ENCODE peak calls at places on chromosomes 2 and 18, in five cellular contexts. E, Z, K, I and N are unnamed samples.

GRCh38 chr2:19503406-19503805 is 145.0 kb upstream of the OSR1 start:
- DNase-seq in E (no peak), Z (no peak), K (no peak), I (no peak), N (no peak)

GRCh38 chr2:191321861-191322662 is 76.9 kb downstream of the MYO1B start:
- DNase-seq in E (no peak), Z (peak; percentile 30), K (no peak), I (peak; percentile 54), N (no peak)

GRCh38 chr2:20167356-20167755 is 57.6 kb downstream of the SDC1 start:
- DNase-seq in E (no peak), Z (no peak), K (no peak), I (no peak), N (no peak)

GRCh38 chr2:47008381-47009280 is 93.0 kb upstream of the MCFD2 start:
- DNase-seq in E (no peak), Z (no peak), K (peak; percentile 64), I (peak; percentile 90), N (no peak)

GRCh38 chr2:64888591-64889309 is 100.4 kb upstream of the SLC1A4 start:
- DNase-seq in E (peak; percentile 34), Z (no peak), K (no peak), I (no peak), N (no peak)

GRCh38 chr2:128457716-128458115 is 139.0 kb upstream of the HS6ST1 start:
- DNase-seq in E (no peak), Z (no peak), K (no peak), I (no peak), N (no peak)

GRCh38 chr2:31390324-31390723 is 24.2 kb downstream of the XDH start:
- DNase-seq in E (no peak), Z (no peak), K (no peak), I (no peak), N (no peak)

GRCh38 chr18:24703316-24703715 is 242.9 kb downstream of the HRH4 start:
- DNase-seq in E (no peak), Z (no peak), K (no peak), I (no peak), N (no peak)

GRCh38 chr2:236169151-236169721 is 1.1 kb upstream of the GBX2 start:
- DNase-seq in E (no peak), Z (no peak), K (no peak), I (no peak), N (peak; percentile 36)

GRCh38 chr2:238168196-238168815 is 9.5 kb downstream of the ERFE start:
- DNase-seq in E (no peak), Z (no peak), K (no peak), I (no peak), N (peak; percentile 22)

GRCh38 chr2:162677476-162677875 is 161.1 kb downstream of the KCNH7 start:
- DNase-seq in E (no peak), Z (no peak), K (no peak), I (no peak), N (no peak)

GRCh38 chr2:199144546-199144945 is 313.2 kb downstream of the SATB2 start:
- DNase-seq in E (no peak), Z (no peak), K (no peak), I (no peak), N (no peak)

GRCh38 chr2:195445639-195446038 is 211.4 kb upstream of the SLC39A10 start:
- DNase-seq in E (no peak), Z (no peak), K (no peak), I (no peak), N (no peak)

GRCh38 chr2:6493669-6494068 is 372.0 kb downstream of the CMPK2 start:
- DNase-seq in E (no peak), Z (no peak), K (no peak), I (no peak), N (no peak)

GRCh38 chr2:28951910-28952805 is 28.9 kb upstream of the TOGARAM2 start:
- DNase-seq in E (no peak), Z (no peak), K (peak; percentile 28), I (no peak), N (no peak)

GRCh38 chr2:239574434-239575156 is 173.8 kb upstream of the HDAC4 start:
- DNase-seq in E (no peak), Z (no peak), K (no peak), I (no peak), N (no peak)

GRCh38 chr2:239268082-239268481 is 132.7 kb downstream of the HDAC4 start:
- DNase-seq in E (peak; percentile 43), Z (no peak), K (no peak), I (no peak), N (no peak)

GRCh38 chr18:68735498-68736343 is 20.8 kb upstream of the TMX3 start:
- DNase-seq in E (no peak), Z (peak; percentile 47), K (no peak), I (no peak), N (peak; percentile 62)

GRCh38 chr2:10407841-10408648 is 40.1 kb downstream of the ODC1 start:
- DNase-seq in E (peak; percentile 77), Z (peak; percentile 81), K (peak; percentile 90), I (no peak), N (peak; percentile 71)

GRCh38 chr2:65057391-65058052 is 1.3 kb downstream of the CEP68 start:
- DNase-seq in E (peak; percentile 44), Z (no peak), K (no peak), I (no peak), N (peak; percentile 75)

GRCh38 chr2:27080603-27080938 is 2.2 kb downstream of the EMILIN1 start:
- DNase-seq in E (no peak), Z (no peak), K (no peak), I (no peak), N (no peak)

GRCh38 chr18:70553961-70554325 is 265.1 kb downstream of the SOCS6 start:
- DNase-seq in E (no peak), Z (no peak), K (no peak), I (no peak), N (no peak)

GRCh38 chr2:238586931-238587775 is 160.4 kb downstream of the ASB1 start:
- DNase-seq in E (no peak), Z (no peak), K (no peak), I (no peak), N (no peak)

GRCh38 chr2:160402997-160403979 is 90.3 kb downstream of the RBMS1 start:
- DNase-seq in E (no peak), Z (no peak), K (no peak), I (no peak), N (no peak)

GRCh38 chr2:210442869-210443268 is 33.7 kb downstream of the LANCL1 start:
- DNase-seq in E (no peak), Z (no peak), K (no peak), I (no peak), N (no peak)

GRCh38 chr2:188813846-188814245 is 160.3 kb upstream of the COL3A1 start:
- DNase-seq in E (no peak), Z (no peak), K (no peak), I (no peak), N (no peak)

GRCh38 chr18:77207540-77207939 is 42.1 kb upstream of the GALR1 start:
- DNase-seq in E (peak; percentile 87), Z (peak; percentile 65), K (peak; percentile 65), I (peak; percentile 53), N (no peak)

GRCh38 chr2:118102433-118103082 is 14.3 kb downstream of the INSIG2 start:
- DNase-seq in E (no peak), Z (no peak), K (no peak), I (no peak), N (no peak)

GRCh38 chr2:68994864-68995263 is 18.1 kb upstream of the ANTXR1 start:
- DNase-seq in E (no peak), Z (no peak), K (no peak), I (no peak), N (no peak)

GRCh38 chr2:5442736-5443135 is 249.4 kb upstream of the SOX11 start:
- DNase-seq in E (no peak), Z (no peak), K (no peak), I (no peak), N (no peak)

GRCh38 chr18:58822944-58823343 is 41.7 kb upstream of the ZNF532 start:
- DNase-seq in E (no peak), Z (no peak), K (no peak), I (no peak), N (no peak)

DNA sequence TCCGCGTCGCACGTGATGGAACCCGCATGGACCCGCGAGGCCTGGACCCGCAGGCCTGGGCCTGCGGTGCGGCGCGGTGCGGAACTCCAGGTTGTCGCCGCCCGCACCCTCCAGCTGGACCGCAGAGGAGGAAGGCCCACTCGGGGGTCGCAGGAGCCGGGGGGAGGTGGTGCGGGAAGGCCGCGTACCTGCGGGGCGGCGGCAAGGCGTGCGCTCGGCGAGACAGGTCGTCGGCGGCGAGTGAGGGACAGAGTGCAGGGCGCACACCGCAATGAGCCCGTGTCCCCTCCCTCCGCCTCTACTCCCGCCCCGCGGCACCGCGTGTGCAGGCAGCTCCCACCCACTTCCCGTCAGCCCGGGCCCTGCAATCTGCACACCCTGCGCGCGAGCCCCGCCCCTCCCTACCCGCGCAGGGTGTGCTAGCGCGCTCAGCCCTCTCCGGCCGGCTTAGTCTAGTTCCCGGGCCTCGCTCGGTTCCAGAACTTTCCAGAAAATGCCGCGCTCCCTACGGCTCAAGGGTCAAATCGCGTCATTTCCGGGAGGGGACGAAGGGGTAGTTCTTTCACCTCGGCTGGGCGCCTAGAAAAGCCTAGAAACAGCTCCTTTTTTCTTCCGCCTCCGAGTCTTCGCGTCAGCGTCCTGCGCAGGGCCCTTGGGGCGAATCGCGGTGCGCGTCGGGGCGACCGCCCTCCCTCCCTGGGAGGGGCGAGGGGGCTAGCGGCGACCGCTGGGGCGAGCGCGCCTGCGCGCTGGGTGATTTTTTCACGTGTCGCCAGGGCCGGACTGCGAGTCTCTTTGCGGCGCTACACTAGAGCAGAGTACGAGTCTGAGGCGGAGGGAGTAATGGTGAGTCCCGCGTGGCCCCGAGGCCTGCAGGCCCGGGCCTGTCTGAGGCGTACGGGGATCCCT is at the start of the genes HSPD1 and HSPE1:
- DNase-seq in E (peak; percentile 98), Z (peak; percentile 100), K (peak; percentile 99), I (peak; percentile 97), N (peak; percentile 97)
- TF ChIP-seq CTCF in E (no peak), Z (no peak), K (peak; percentile 57), I (no peak), N (peak; percentile 85)

DNA sequence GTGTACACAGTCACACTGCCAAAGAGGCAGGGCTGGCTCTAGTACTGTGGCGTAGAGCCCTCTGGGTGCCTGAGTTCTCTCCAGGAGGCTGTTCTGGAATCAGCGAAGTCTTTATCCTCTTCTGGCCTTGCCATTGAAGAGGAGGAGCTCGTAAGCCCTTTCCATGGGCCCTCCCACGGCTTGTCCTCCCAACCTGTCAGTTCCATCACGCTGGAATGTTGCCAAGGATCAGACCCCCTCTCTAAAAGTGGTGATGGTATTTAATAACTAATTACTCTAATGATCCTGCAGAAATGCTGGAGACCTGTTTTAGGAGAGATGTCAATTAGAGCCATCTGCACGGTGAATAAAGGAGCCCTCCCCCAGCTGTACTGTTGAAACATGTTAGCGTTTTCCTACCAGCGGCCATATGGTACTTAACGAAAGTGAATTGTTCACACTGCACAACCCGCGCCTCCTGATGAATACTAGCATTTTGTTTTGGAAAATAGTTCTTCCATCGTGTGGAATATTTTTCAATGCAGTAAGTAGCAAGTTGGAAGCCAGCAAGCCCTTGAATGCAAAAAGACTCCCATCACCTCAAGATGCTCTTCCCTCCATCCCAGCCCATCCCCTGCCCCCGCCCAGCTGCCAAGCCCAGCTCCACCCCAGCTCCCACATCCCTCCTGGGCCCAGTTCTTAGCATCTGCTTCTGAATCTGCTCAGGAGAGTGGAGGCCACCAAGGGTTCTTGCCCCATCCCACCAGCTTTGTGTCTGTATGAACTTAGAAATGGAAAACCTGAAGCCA is 145.3 kb downstream of the KLHL29 start:
- DNase-seq in E (no peak), Z (no peak), K (no peak), I (peak; percentile 91), N (no peak)
- TF ChIP-seq CTCF in E (no peak), Z (no peak), K (no peak), I (peak; percentile 4), N (no peak)

GRCh38 chr2:61536086-61536722 is 2.0 kb downstream of the XPO1 start:
- DNase-seq in E (no peak), Z (peak; percentile 28), K (no peak), I (peak; percentile 93), N (no peak)
- TF ChIP-seq CTCF in E (no peak), Z (no peak), K (no peak), I (no peak), N (no peak)

GRCh38 chr2:139720056-139720455 is 939.9 kb upstream of the NXPH2 start:
- DNase-seq in E (no peak), Z (no peak), K (no peak), I (no peak), N (no peak)
- TF ChIP-seq CTCF in E (no peak), Z (no peak), K (no peak), I (no peak), N (no peak)